ENCODE peak calls at places on chromosomes 16 and 17, in nine cellular contexts. A is bronchial epithelial cell; K is GM23338; Z is SK-N-SH; V is WERI-Rb-1; L is lower lobe of right lung; O is CD8-positive, alpha-beta T cell; D is PC-9; E is left lung. F is an unnamed sample. For H3K36me3, the result is how much of the 10 kb centered on the place peaks cover.

GRCh38 chr17:34769049-34769448 is 189.7 kb downstream of the TMEM132E start:
- DNase-seq in A (no peak), K (no peak), Z (no peak), V (no peak), L (no peak), O (no peak), D (no peak), E (no peak), F (no peak)

GRCh38 chr16:17328971-17329370 is 141.8 kb downstream of the XYLT1 start:
- DNase-seq in A (no peak), K (no peak), Z (peak), V (no peak), L (no peak), O (no peak), D (no peak), E (no peak), F (no peak)

GRCh38 chr17:15409721-15410247 is 57.6 kb downstream of the CDRT4 start:
- DNase-seq in A (peak), K (no peak), Z (no peak), V (no peak), L (no peak), O (no peak), D (no peak), E (no peak), F (no peak)

GRCh38 chr17:1455291-1455747 is 713 bp downstream of the CRK start:
- DNase-seq in A (peak), K (peak), Z (peak), V (peak), L (peak), O (peak), D (peak), E (peak), F (peak)

GRCh38 chr17:20095366-20096080 is 86.4 kb downstream of the SPECC1 start:
- DNase-seq in A (peak), K (peak), Z (peak), V (peak), L (no peak), O (no peak), D (no peak), E (no peak), F (peak)

GRCh38 chr16:8962393-8963009 is 1.2 kb downstream of the USP7 start:
- DNase-seq in A (no peak), K (peak), Z (peak), V (no peak), L (no peak), O (peak), D (peak), E (peak), F (peak)

GRCh38 chr16:66918803-66919568 is at the start of gene CDH16:
- DNase-seq in A (no peak), K (no peak), Z (no peak), V (peak), L (no peak), O (no peak), D (no peak), E (no peak), F (no peak)

GRCh38 chr16:54870151-54870550 is 60.5 kb upstream of the IRX5 start:
- DNase-seq in A (no peak), K (no peak), Z (no peak), V (no peak), L (no peak), O (no peak), D (no peak), E (no peak), F (no peak)

GRCh38 chr17:50787106-50787505 is 19.8 kb upstream of the ANKRD40CL start:
- DNase-seq in A (peak), K (no peak), Z (no peak), V (peak), L (no peak), O (no peak), D (no peak), E (no peak), F (no peak)

GRCh38 chr17:58806046-58806445 is 50.4 kb downstream of the PPM1E start:
- DNase-seq in A (no peak), K (no peak), Z (no peak), V (no peak), L (no peak), O (no peak), D (no peak), E (no peak), F (no peak)

GRCh38 chr16:31810863-31811262 is 62.7 kb upstream of the ZNF267 start:
- DNase-seq in A (no peak), K (no peak), Z (no peak), V (no peak), L (no peak), O (no peak), D (no peak), E (no peak), F (no peak)

GRCh38 chr17:41666708-41667279 is 21.9 kb upstream of the EIF1 start:
- DNase-seq in A (no peak), K (peak), Z (peak), V (peak), L (peak), O (peak), D (peak), E (peak), F (peak)

GRCh38 chr17:41664587-41665565 is 23.8 kb upstream of the EIF1 start:
- DNase-seq in A (no peak), K (no peak), Z (no peak), V (no peak), L (no peak), O (no peak), D (no peak), E (no peak), F (no peak)

GRCh38 chr17:41666336-41666680 is 22.4 kb upstream of the EIF1 start:
- DNase-seq in A (no peak), K (peak), Z (peak), V (peak), L (no peak), O (peak), D (peak), E (peak), F (peak)

GRCh38 chr17:41664172-41664457 is 24.6 kb upstream of the EIF1 start:
- DNase-seq in A (no peak), K (no peak), Z (no peak), V (no peak), L (no peak), O (no peak), D (no peak), E (no peak), F (no peak)

GRCh38 chr17:41665566-41666335 is 22.9 kb upstream of the EIF1 start:
- DNase-seq in A (peak), K (peak), Z (peak), V (peak), L (peak), O (peak), D (peak), E (peak), F (peak)
- H3K4me3 ChIP-seq in A (peak), K (peak), Z (peak), V (peak), L (peak), O (peak), D (peak), E (peak), F (peak)

GRCh38 chr16:72013888-72014538 is 5.5 kb downstream of the DHODH start:
- DNase-seq in A (no peak), K (no peak), Z (no peak), V (no peak), L (no peak), O (no peak), D (no peak), E (no peak), F (no peak)
- H3K36me3 ChIP-seq in A (under half), K (under half), Z (under half), V (under half), L (under half), O (under half), D (under half), E (under half), F (under half)

GRCh38 chr16:88309174-88309904 is 73.4 kb upstream of the ZNF469 start:
- DNase-seq in A (no peak), K (no peak), Z (no peak), V (no peak), L (no peak), O (no peak), D (no peak), E (no peak), F (no peak)

GRCh38 chr16:88308441-88309173 is 74.2 kb upstream of the ZNF469 start:
- DNase-seq in A (no peak), K (no peak), Z (no peak), V (no peak), L (no peak), O (no peak), D (no peak), E (no peak), F (no peak)

GRCh38 chr16:88310796-88311605 is 71.8 kb upstream of the ZNF469 start:
- DNase-seq in A (no peak), K (no peak), Z (no peak), V (no peak), L (no peak), O (no peak), D (no peak), E (no peak), F (no peak)

GRCh38 chr16:88312732-88313131 is 70.0 kb upstream of the ZNF469 start:
- DNase-seq in A (no peak), K (no peak), Z (no peak), V (no peak), L (no peak), O (no peak), D (no peak), E (no peak), F (no peak)

GRCh38 chr16:88309905-88310259 is 72.9 kb upstream of the ZNF469 start:
- DNase-seq in A (no peak), K (no peak), Z (peak), V (peak), L (no peak), O (no peak), D (no peak), E (no peak), F (peak)
- TF ChIP-seq CTCF in A (peak), K (peak), Z (peak), V (peak), L (no peak), O (no peak), D (peak), E (no peak), F (peak)

DNA sequence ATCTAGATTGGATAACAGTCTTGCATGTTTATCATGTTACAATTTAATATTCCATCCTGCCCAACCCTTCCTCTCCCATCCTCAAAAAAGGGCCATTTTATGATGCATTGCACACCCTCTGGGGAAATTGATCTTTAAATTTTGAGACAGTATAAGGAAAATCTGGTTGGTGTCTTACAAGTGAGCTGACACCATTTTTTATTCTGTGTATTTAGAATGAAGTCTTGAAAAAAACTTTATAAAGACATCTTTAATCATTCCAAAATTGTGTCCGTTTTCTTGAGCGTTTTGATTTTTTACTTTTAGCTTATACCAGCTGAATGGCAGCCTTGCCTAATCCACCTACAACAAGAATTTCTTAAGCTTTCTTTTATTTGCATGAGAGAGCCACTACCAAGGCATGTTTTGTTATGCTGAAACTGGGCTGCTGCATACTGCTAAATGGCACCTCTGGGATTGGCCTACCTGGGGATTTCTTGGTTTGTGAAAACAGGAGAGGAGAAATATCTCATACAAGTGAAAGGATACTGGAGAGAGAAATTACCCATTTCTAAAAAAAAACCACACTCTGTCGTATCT is 52.3 kb downstream of the TUBD1 start:
- DNase-seq in A (peak), K (peak), Z (no peak), V (no peak), L (no peak), O (no peak), D (peak), E (no peak), F (no peak)
- H3K4me3 ChIP-seq in A (peak), K (peak), Z (peak), V (no peak), L (peak), O (peak), D (peak), E (peak), F (peak)

GRCh38 chr16:3482659-3483241 is 12.5 kb downstream of the C16orf90 start:
- DNase-seq in A (no peak), K (no peak), Z (peak), V (no peak), L (no peak), O (no peak), D (no peak), E (no peak), F (no peak)

GRCh38 chr16:3479654-3480216 is 15.6 kb downstream of the C16orf90 start:
- DNase-seq in A (no peak), K (no peak), Z (no peak), V (no peak), L (no peak), O (no peak), D (no peak), E (no peak), F (no peak)

GRCh38 chr16:3480901-3481695 is 14.2 kb downstream of the C16orf90 start:
- DNase-seq in A (no peak), K (peak), Z (peak), V (peak), L (no peak), O (no peak), D (no peak), E (no peak), F (no peak)

GRCh38 chr16:3484328-3485096 is 10.8 kb downstream of the C16orf90 start:
- DNase-seq in A (no peak), K (no peak), Z (peak), V (peak), L (no peak), O (no peak), D (no peak), E (no peak), F (no peak)

DNA sequence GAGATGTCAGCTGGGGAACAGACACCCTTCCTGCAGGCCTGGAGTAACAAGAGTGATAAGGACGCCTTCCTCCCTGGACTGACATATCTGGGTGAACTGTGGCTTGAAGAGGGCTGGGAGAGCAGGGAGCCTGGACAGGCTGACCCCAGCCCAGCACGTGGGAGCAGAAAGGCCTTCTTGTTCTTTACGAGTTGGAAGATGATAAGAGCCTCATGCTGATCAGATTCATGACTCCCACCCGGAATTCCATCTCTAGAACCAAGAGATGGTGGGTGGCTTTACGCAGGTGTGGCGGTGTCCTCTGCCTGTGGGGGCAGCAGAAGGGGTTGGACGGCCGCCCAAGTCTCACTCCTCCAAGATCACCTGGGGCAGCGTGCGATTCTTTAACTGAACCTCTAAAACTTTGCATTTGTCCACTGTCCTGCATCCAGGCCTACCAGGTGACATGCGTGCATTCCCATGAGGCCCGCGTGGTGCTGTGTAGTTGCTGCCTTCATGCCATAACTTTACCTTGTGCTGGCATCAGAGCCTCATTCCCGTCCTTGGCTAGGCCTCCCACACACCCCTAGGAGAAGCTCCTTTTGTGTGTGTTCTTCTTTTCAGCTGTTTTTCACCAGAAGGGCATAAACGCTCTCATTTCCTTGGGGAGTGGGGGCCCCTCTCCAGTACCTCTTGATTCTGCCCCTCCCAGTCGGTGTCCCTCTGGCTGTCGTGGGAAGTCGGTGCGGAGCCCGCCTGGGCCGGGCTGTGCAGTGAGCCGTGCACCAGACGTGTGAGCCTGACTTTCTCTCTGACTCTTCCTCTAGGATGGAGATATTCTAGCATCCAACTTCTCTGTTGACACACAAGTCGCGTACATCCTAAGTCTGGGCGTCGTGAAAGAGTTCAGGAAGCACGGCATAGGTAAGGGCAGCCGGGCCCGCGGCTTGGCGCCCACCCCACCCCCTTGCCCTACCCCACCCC is 13.3 kb downstream of the C16orf90 start:
- DNase-seq in A (no peak), K (no peak), Z (peak), V (no peak), L (no peak), O (no peak), D (no peak), E (no peak), F (no peak)
- H3K36me3 ChIP-seq in A (under half), K (under half), Z (under half), V (half or more), L (half or more), O (half or more), D (under half), E (half or more), F (under half)

F was measured in Caco-2.